ENCODE peak calls at places on chromosomes 5 and 9, in four cellular contexts. Z is mesenchymal stem cell, B is IMR-90, K is H9. G is an unnamed sample.

GRCh38 chr5:144522698-144523097 is 352.0 kb downstream of the KCTD16 start:
- DNase-seq in B (no peak), K (no peak), Z (no peak), G (no peak)

GRCh38 chr5:60334281-60334713 is 365.7 kb downstream of the DEPDC1B start:
- DNase-seq in B (peak; percentile 65), Z (peak; percentile 87), K (no peak), G (no peak)

GRCh38 chr9:16985559-16986348 is 115.3 kb upstream of the BNC2 start:
- DNase-seq in Z (no peak), B (peak; percentile 93), K (no peak), G (no peak)

GRCh38 chr5:138093036-138093435 is 9.2 kb downstream of the WNT8A start:
- DNase-seq in B (no peak), K (no peak), Z (no peak), G (no peak)

GRCh38 chr5:37933586-37933985 is 93.7 kb upstream of the GDNF start:
- DNase-seq in Z (no peak), K (no peak), B (no peak), G (no peak)

GRCh38 chr9:93093081-93093448 is 3.0 kb upstream of the CARD19 start:
- DNase-seq in B (no peak), Z (no peak), K (no peak), G (no peak)

GRCh38 chr5:40172721-40173120 is 507.0 kb upstream of the PTGER4 start:
- DNase-seq in B (no peak), K (no peak), Z (no peak), G (no peak)

GRCh38 chr9:25857167-25857566 is 178.9 kb upstream of the TUSC1 start:
- DNase-seq in B (no peak), K (no peak), Z (no peak), G (no peak)

DNA sequence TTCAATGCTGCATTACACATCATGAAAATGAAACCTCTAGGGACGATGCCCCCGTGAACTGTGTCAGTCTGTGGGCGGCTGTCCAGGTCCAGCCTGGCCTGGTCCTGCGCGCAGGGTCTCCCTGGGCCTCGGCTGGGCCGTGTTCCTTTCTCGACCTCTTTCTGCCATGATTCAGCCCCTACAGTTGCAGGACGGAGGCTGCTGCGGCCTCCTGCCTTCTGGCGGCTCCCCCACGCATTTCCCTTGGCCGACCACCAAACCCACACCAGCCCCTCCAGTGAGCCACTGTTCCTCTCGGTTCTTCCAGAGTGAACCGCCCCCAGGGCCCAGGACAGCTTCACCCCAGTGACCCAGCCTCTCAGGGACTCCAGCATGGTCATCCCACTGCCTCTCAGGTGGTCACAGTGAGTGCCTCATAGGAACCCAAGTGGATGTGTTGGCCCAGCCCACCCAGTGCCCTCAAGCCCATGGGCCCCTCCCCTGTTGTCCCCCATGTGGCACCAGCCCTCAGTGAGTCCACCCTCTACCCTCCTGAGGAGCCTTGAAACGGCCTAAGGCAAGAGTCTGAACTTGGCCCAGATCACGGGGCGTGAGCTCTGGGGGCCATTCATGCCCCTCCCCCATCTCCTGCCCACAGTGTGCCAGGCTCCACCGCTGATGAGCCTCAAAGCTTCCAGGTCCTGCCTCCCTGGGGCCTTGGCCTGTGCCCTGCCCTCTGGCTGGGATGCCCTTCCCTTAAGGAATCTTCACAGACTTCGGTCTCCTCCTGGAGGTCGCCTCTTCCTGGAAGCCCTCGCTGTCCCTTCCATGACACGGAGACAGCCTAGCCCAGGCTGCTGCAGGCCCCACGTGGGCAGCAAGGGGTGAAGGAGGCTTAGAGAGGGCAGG is 10.0 kb upstream of the CLIC3 start:
- DNase-seq in B (peak; percentile 9), K (no peak), Z (no peak), G (no peak)
- H3K23ac ChIP-seq in B (no peak overlapping the region), K (no peak overlapping the region), Z (no peak overlapping the region), G (no peak overlapping the region)

GRCh38 chr9:113471566-113471965 is 8.0 kb downstream of the RGS3 start:
- DNase-seq in B (no peak), Z (no peak), K (peak; percentile 41), G (no peak)
- H3K4me2 ChIP-seq in B (no peak overlapping the region), Z (no peak overlapping the region), K (no peak overlapping the region), G (no peak overlapping the region)

GRCh38 chr5:55227738-55228430 is 769 bp upstream of the MCIDAS start:
- DNase-seq in B (no peak), K (no peak), Z (no peak), G (peak; percentile 8)
- H3K27me3 ChIP-seq in B (peaks cover 97% of the 10 kb centered on the region), K (peaks cover 90% of the 10 kb centered on the region), Z (peaks cover 98% of the 10 kb centered on the region), G (peaks cover 87% of the 10 kb centered on the region)

DNA sequence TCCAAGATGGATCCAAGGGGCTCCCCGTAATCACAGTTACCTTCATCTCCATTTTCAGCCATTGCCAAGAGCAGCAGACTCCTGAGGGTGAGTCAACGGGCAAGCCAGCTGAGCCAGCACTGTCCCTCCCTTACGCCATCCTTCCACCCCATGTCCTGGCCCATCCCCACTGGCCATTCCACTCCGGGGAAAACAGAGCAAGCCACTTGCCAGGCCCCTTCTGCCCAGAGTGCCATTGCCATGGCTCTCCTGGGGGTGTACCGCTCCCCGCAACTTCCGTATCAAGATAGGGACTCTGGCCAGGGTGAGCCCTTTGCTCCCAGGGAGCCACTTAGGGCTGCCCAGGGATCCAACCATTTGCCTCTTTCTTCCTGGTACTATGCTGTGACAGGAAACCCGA is 48.9 kb upstream of the CDKN2AIPNL start:
- DNase-seq in Z (no peak), B (no peak), K (no peak), G (no peak)
- H3K23ac ChIP-seq in Z (no peak overlapping the region), B (no peak overlapping the region), K (no peak overlapping the region), G (no peak overlapping the region)

GRCh38 chr5:147822686-147823491 is 8.6 kb downstream of the SPINK1 start:
- DNase-seq in B (peak; percentile 61), Z (peak; percentile 66), K (peak; percentile 43), G (peak; percentile 71)
- H3K4me2 ChIP-seq in B (no peak overlapping the region), Z (no peak overlapping the region), K (no peak overlapping the region), G (no peak overlapping the region)

GRCh38 chr5:16180789-16181082 is 1.1 kb upstream of the MARCHF11 start:
- DNase-seq in K (no peak), B (no peak), Z (no peak), G (no peak)

GRCh38 chr5:16179936-16180788 is 571 bp upstream of the MARCHF11 start:
- DNase-seq in Z (no peak), B (no peak), K (peak; percentile 38), G (peak; percentile 39)

GRCh38 chr5:16179511-16179935 is at the start of gene MARCHF11:
- DNase-seq in B (no peak), Z (no peak), K (peak; percentile 41), G (peak; percentile 55)

GRCh38 chr5:16178745-16179372 is 732 bp downstream of the MARCHF11 start:
- DNase-seq in K (peak; percentile 92), B (peak; percentile 43), Z (peak; percentile 51), G (peak; percentile 95)
- H3K27me3 ChIP-seq in K (peaks cover 19% of the 10 kb centered on the region), B (peaks cover 16% of the 10 kb centered on the region), Z (peaks cover 44% of the 10 kb centered on the region), G (peaks cover 11% of the 10 kb centered on the region)

DNA sequence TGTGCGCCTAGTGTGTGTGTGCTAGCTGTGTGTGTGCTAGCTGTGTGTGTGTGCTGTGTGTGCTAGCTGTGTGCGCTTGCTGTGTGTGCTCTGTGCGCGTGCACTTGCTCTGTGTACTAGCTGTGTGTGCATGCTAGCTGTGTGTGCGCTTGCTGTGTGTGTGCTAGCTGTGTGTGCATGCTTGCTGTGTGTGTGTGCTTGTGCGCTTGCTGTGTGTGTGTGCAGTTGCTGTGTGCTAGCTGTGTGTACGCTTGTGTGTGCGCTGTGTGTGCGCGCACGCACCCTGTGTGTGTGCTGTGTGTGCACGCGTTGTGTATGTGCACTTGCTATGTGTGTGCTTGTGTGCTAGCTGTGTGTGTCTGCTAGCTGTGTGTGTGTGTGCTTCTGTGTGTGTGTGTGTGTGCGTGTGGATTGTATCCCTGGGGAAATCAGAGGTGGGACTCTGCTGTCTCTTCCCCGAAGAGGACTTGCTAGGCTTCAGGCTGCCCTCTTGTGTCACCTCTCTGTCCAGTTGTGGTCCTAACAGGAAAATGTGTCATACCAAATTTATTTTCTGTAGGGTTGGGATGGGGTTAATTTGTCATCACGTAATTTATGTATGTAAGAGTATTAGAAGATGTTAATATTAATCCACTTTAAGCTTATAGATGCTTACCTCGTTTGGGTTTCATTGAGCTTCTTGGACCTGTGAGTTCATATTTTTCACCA is 38.9 kb downstream of the TPPP start:
- DNase-seq in B (no peak), Z (peak; percentile 11), K (no peak), G (no peak)
- H3K23ac ChIP-seq in B (no peak overlapping the region), Z (no peak overlapping the region), K (no peak overlapping the region), G (no peak overlapping the region)

DNA sequence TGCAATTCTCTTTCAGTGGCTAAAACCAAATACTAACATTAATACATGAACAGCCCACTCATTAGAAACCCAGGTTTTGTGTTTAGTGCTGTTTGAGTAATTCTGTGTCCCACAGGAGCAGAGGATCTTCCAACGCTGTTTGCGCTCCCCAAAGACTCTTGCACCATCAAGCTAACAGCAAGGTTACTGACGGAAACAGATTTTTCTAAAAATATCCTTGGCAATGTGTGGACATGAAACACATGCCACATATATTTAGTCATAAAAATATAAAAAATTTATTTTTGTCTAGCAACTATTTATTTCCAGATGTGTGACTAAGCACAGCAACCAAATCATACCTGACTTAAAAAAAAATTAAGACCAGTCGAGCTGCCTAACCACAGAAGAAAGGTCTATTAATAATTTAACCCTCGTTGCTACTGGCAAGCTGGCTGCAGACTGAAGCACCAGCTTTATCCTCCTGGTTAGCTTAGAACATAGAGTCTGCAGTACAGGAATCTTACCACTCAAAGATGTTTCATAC is 272.7 kb downstream of the EPB41L4A start:
- DNase-seq in B (peak; percentile 93), Z (peak; percentile 51), K (no peak), G (no peak)
- H3K4me2 ChIP-seq in B (peak overlapping the region; percentile 77), Z (peak overlapping the region; percentile 21), K (no peak overlapping the region), G (no peak overlapping the region)

DNA sequence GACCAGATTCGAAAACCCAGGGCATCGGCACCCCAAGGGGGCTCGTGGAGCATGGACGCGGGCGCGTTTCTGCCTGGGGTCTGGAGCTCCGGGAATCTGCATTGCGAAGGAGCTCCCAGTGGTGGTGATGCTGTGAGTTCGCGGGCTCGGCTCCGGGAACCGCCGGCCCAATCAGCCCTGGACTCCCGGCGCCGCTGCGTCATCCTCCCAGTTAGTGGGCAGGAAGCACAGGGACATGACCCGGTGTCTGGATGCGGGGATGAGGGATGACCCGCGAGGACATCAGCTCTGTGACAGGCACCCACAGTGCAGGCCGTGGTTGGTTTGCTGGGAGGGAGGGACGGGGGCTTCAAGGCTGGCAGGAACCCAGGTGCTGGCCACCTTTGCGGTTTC is 950 bp downstream of the NXNL2 start:
- DNase-seq in K (no peak), B (peak; percentile 31), Z (peak; percentile 21), G (no peak)
- H3K27me3 ChIP-seq in K (no peaks in the 10 kb centered on the region), B (no peaks in the 10 kb centered on the region), Z (peaks cover 6% of the 10 kb centered on the region), G (no peaks in the 10 kb centered on the region)

GRCh38 chr5:171310334-171310815 is 1.3 kb downstream of the TLX3 start:
- DNase-seq in K (no peak), Z (no peak), B (no peak), G (no peak)
- H3K23ac ChIP-seq in K (no peak overlapping the region), Z (peak overlapping the region; percentile 10), B (no peak overlapping the region), G (no peak overlapping the region)

G was measured in mesendoderm.